ENCODE peak calls at places on chromosome 13, in ten cellular contexts. One of them, this sample, is unnamed.

GRCh38 chr13:49584771-49585182 is 581 bp downstream of the RCBTB1 start:
- DNase-seq in activated T-cell treated with anti-CD3 and anti-CD28 coated beads for 1 hour: no peak
- DNase-seq in hepatic stellate cell: no peak
- DNase-seq in A172: peak; percentile 2
- DNase-seq in H9: no peak
- DNase-seq in AG10803: no peak
- DNase-seq in amniotic stem cell: no peak
- DNase-seq in SW480: peak; percentile 56
- DNase-seq in NCI-H345: peak; percentile 1
- DNase-seq in activated T-helper 1 cell treated with Interleukin-2 at 50 U/mL for 16 hours: no peak
- DNase-seq in this sample: no peak

GRCh38 chr13:84542348-84542747 is 660.1 kb upstream of the SLITRK1 start:
- DNase-seq in NCI-H345: no peak
- DNase-seq in activated T-helper 1 cell treated with Interleukin-2 at 50 U/mL for 16 hours: no peak
- DNase-seq in SW480: no peak
- DNase-seq in amniotic stem cell: no peak
- DNase-seq in activated T-cell treated with anti-CD3 and anti-CD28 coated beads for 1 hour: no peak
- DNase-seq in AG10803: no peak
- DNase-seq in hepatic stellate cell: no peak
- DNase-seq in A172: no peak
- DNase-seq in H9: no peak
- DNase-seq in this sample: no peak

GRCh38 chr13:112069727-112070300 is 2.9 kb downstream of the SOX1 start:
- DNase-seq in H9: no peak
- DNase-seq in activated T-helper 1 cell treated with Interleukin-2 at 50 U/mL for 16 hours: no peak
- DNase-seq in amniotic stem cell: no peak
- DNase-seq in AG10803: no peak
- DNase-seq in NCI-H345: peak; percentile 56
- DNase-seq in SW480: no peak
- DNase-seq in activated T-cell treated with anti-CD3 and anti-CD28 coated beads for 1 hour: no peak
- DNase-seq in A172: no peak
- DNase-seq in hepatic stellate cell: no peak
- DNase-seq in this sample: no peak

GRCh38 chr13:80359459-80360297 is 18.8 kb upstream of the SPRY2 start:
- DNase-seq in activated T-helper 1 cell treated with Interleukin-2 at 50 U/mL for 16 hours: no peak
- DNase-seq in amniotic stem cell: no peak
- DNase-seq in SW480: no peak
- DNase-seq in activated T-cell treated with anti-CD3 and anti-CD28 coated beads for 1 hour: no peak
- DNase-seq in AG10803: no peak
- DNase-seq in H9: peak; percentile 80
- DNase-seq in NCI-H345: peak; percentile 96
- DNase-seq in A172: no peak
- DNase-seq in hepatic stellate cell: no peak
- DNase-seq in this sample: no peak

GRCh38 chr13:92804346-92804745 is 422.3 kb upstream of the GPC6 start:
- DNase-seq in hepatic stellate cell: no peak
- DNase-seq in AG10803: peak; percentile 76
- DNase-seq in activated T-cell treated with anti-CD3 and anti-CD28 coated beads for 1 hour: no peak
- DNase-seq in A172: peak; percentile 77
- DNase-seq in amniotic stem cell: no peak
- DNase-seq in activated T-helper 1 cell treated with Interleukin-2 at 50 U/mL for 16 hours: no peak
- DNase-seq in NCI-H345: no peak
- DNase-seq in H9: no peak
- DNase-seq in SW480: no peak
- DNase-seq in this sample: no peak

GRCh38 chr13:112972867-112973576 is 4.0 kb downstream of the MCF2L start:
- DNase-seq in NCI-H345: peak; percentile 64
- DNase-seq in H9: no peak
- DNase-seq in activated T-cell treated with anti-CD3 and anti-CD28 coated beads for 1 hour: no peak
- DNase-seq in amniotic stem cell: no peak
- DNase-seq in activated T-helper 1 cell treated with Interleukin-2 at 50 U/mL for 16 hours: no peak
- DNase-seq in hepatic stellate cell: no peak
- DNase-seq in SW480: no peak
- DNase-seq in AG10803: no peak
- DNase-seq in A172: no peak
- DNase-seq in this sample: no peak

GRCh38 chr13:110047511-110047910 is 259.4 kb downstream of the COL4A1 start:
- DNase-seq in activated T-helper 1 cell treated with Interleukin-2 at 50 U/mL for 16 hours: no peak
- DNase-seq in NCI-H345: peak; percentile 95
- DNase-seq in H9: no peak
- DNase-seq in A172: no peak
- DNase-seq in AG10803: peak; percentile 22
- DNase-seq in amniotic stem cell: no peak
- DNase-seq in hepatic stellate cell: peak; percentile 43
- DNase-seq in activated T-cell treated with anti-CD3 and anti-CD28 coated beads for 1 hour: no peak
- DNase-seq in SW480: no peak
- DNase-seq in this sample: no peak

GRCh38 chr13:110509971-110510786 is 51.3 kb downstream of the RAB20 start:
- DNase-seq in activated T-helper 1 cell treated with Interleukin-2 at 50 U/mL for 16 hours: no peak
- DNase-seq in amniotic stem cell: no peak
- DNase-seq in SW480: peak; percentile 46
- DNase-seq in NCI-H345: no peak
- DNase-seq in A172: no peak
- DNase-seq in activated T-cell treated with anti-CD3 and anti-CD28 coated beads for 1 hour: no peak
- DNase-seq in AG10803: peak; percentile 22
- DNase-seq in hepatic stellate cell: no peak
- DNase-seq in H9: no peak
- DNase-seq in this sample: no peak

GRCh38 chr13:91647361-91647970 is 249.0 kb downstream of the GPC5 start:
- DNase-seq in H9: peak; percentile 82
- DNase-seq in activated T-helper 1 cell treated with Interleukin-2 at 50 U/mL for 16 hours: no peak
- DNase-seq in hepatic stellate cell: no peak
- DNase-seq in A172: peak; percentile 16
- DNase-seq in NCI-H345: no peak
- DNase-seq in amniotic stem cell: no peak
- DNase-seq in SW480: no peak
- DNase-seq in AG10803: no peak
- DNase-seq in activated T-cell treated with anti-CD3 and anti-CD28 coated beads for 1 hour: no peak
- DNase-seq in this sample: no peak

GRCh38 chr13:112752711-112753541 is 63.1 kb downstream of the ATP11A start:
- DNase-seq in activated T-cell treated with anti-CD3 and anti-CD28 coated beads for 1 hour: no peak
- DNase-seq in H9: no peak
- DNase-seq in activated T-helper 1 cell treated with Interleukin-2 at 50 U/mL for 16 hours: peak; percentile 9
- DNase-seq in SW480: peak; percentile 55
- DNase-seq in NCI-H345: no peak
- DNase-seq in A172: peak; percentile 87
- DNase-seq in amniotic stem cell: no peak
- DNase-seq in AG10803: no peak
- DNase-seq in hepatic stellate cell: no peak
- DNase-seq in this sample: no peak

GRCh38 chr13:110507678-110508381 is 53.7 kb downstream of the RAB20 start:
- DNase-seq in AG10803: no peak
- DNase-seq in NCI-H345: no peak
- DNase-seq in H9: no peak
- DNase-seq in activated T-helper 1 cell treated with Interleukin-2 at 50 U/mL for 16 hours: no peak
- DNase-seq in amniotic stem cell: no peak
- DNase-seq in activated T-cell treated with anti-CD3 and anti-CD28 coated beads for 1 hour: no peak
- DNase-seq in SW480: peak; percentile 96
- DNase-seq in A172: no peak
- DNase-seq in hepatic stellate cell: no peak
- DNase-seq in this sample: no peak

GRCh38 chr13:32164622-32165268 is 133.2 kb downstream of the FRY start:
- DNase-seq in H9: peak; percentile 71
- DNase-seq in amniotic stem cell: peak; percentile 27
- DNase-seq in activated T-helper 1 cell treated with Interleukin-2 at 50 U/mL for 16 hours: no peak
- DNase-seq in NCI-H345: peak; percentile 61
- DNase-seq in SW480: peak; percentile 69
- DNase-seq in activated T-cell treated with anti-CD3 and anti-CD28 coated beads for 1 hour: no peak
- DNase-seq in hepatic stellate cell: peak; percentile 18
- DNase-seq in AG10803: peak; percentile 58
- DNase-seq in A172: peak; percentile 79
- DNase-seq in this sample: peak; percentile 19

GRCh38 chr13:113726961-113727411 is 32.0 kb upstream of the TMEM255B start:
- DNase-seq in A172: peak; percentile 57
- DNase-seq in hepatic stellate cell: no peak
- DNase-seq in H9: no peak
- DNase-seq in activated T-cell treated with anti-CD3 and anti-CD28 coated beads for 1 hour: no peak
- DNase-seq in SW480: no peak
- DNase-seq in AG10803: peak; percentile 30
- DNase-seq in amniotic stem cell: no peak
- DNase-seq in NCI-H345: no peak
- DNase-seq in activated T-helper 1 cell treated with Interleukin-2 at 50 U/mL for 16 hours: no peak
- DNase-seq in this sample: no peak

GRCh38 chr13:39411501-39411900 is 191.5 kb downstream of the LHFPL6 start:
- DNase-seq in hepatic stellate cell: no peak
- DNase-seq in NCI-H345: no peak
- DNase-seq in A172: no peak
- DNase-seq in amniotic stem cell: no peak
- DNase-seq in H9: no peak
- DNase-seq in SW480: no peak
- DNase-seq in AG10803: peak; percentile 23
- DNase-seq in activated T-helper 1 cell treated with Interleukin-2 at 50 U/mL for 16 hours: no peak
- DNase-seq in activated T-cell treated with anti-CD3 and anti-CD28 coated beads for 1 hour: no peak
- DNase-seq in this sample: no peak

GRCh38 chr13:111970501-111971155 is 96.3 kb upstream of the SOX1 start:
- DNase-seq in A172: no peak
- DNase-seq in amniotic stem cell: no peak
- DNase-seq in hepatic stellate cell: no peak
- DNase-seq in activated T-helper 1 cell treated with Interleukin-2 at 50 U/mL for 16 hours: no peak
- DNase-seq in activated T-cell treated with anti-CD3 and anti-CD28 coated beads for 1 hour: no peak
- DNase-seq in AG10803: no peak
- DNase-seq in NCI-H345: peak; percentile 31
- DNase-seq in H9: no peak
- DNase-seq in SW480: peak; percentile 46
- DNase-seq in this sample: no peak

GRCh38 chr13:20815469-20815868 is 41.7 kb upstream of the EEF1AKMT1 start:
- DNase-seq in NCI-H345: no peak
- DNase-seq in AG10803: no peak
- DNase-seq in hepatic stellate cell: no peak
- DNase-seq in A172: peak; percentile 5
- DNase-seq in activated T-helper 1 cell treated with Interleukin-2 at 50 U/mL for 16 hours: no peak
- DNase-seq in SW480: no peak
- DNase-seq in amniotic stem cell: no peak
- DNase-seq in H9: no peak
- DNase-seq in activated T-cell treated with anti-CD3 and anti-CD28 coated beads for 1 hour: no peak
- DNase-seq in this sample: no peak

GRCh38 chr13:84744203-84744602 is 861.9 kb upstream of the SLITRK1 start:
- DNase-seq in hepatic stellate cell: no peak
- DNase-seq in activated T-helper 1 cell treated with Interleukin-2 at 50 U/mL for 16 hours: no peak
- DNase-seq in activated T-cell treated with anti-CD3 and anti-CD28 coated beads for 1 hour: no peak
- DNase-seq in H9: no peak
- DNase-seq in AG10803: no peak
- DNase-seq in A172: no peak
- DNase-seq in amniotic stem cell: no peak
- DNase-seq in SW480: no peak
- DNase-seq in NCI-H345: no peak
- DNase-seq in this sample: no peak

GRCh38 chr13:21608961-21609360 is 5.0 kb upstream of the MICU2 start:
- DNase-seq in H9: no peak
- DNase-seq in AG10803: no peak
- DNase-seq in amniotic stem cell: no peak
- DNase-seq in activated T-cell treated with anti-CD3 and anti-CD28 coated beads for 1 hour: no peak
- DNase-seq in A172: no peak
- DNase-seq in hepatic stellate cell: no peak
- DNase-seq in activated T-helper 1 cell treated with Interleukin-2 at 50 U/mL for 16 hours: no peak
- DNase-seq in NCI-H345: no peak
- DNase-seq in SW480: no peak
- DNase-seq in this sample: no peak

GRCh38 chr13:109821038-109821545 is 34.7 kb upstream of the IRS2 start:
- DNase-seq in AG10803: no peak
- DNase-seq in SW480: no peak
- DNase-seq in activated T-helper 1 cell treated with Interleukin-2 at 50 U/mL for 16 hours: no peak
- DNase-seq in activated T-cell treated with anti-CD3 and anti-CD28 coated beads for 1 hour: no peak
- DNase-seq in A172: no peak
- DNase-seq in hepatic stellate cell: no peak
- DNase-seq in NCI-H345: no peak
- DNase-seq in H9: no peak
- DNase-seq in amniotic stem cell: no peak
- DNase-seq in this sample: no peak

GRCh38 chr13:31421756-31422155 is 222.0 kb downstream of the B3GLCT start:
- DNase-seq in SW480: no peak
- DNase-seq in NCI-H345: no peak
- DNase-seq in hepatic stellate cell: no peak
- DNase-seq in amniotic stem cell: no peak
- DNase-seq in A172: no peak
- DNase-seq in AG10803: no peak
- DNase-seq in activated T-helper 1 cell treated with Interleukin-2 at 50 U/mL for 16 hours: no peak
- DNase-seq in activated T-cell treated with anti-CD3 and anti-CD28 coated beads for 1 hour: no peak
- DNase-seq in H9: no peak
- DNase-seq in this sample: no peak

GRCh38 chr13:29597246-29597645 is 1.8 kb upstream of the SLC7A1 start:
- DNase-seq in hepatic stellate cell: no peak
- DNase-seq in activated T-cell treated with anti-CD3 and anti-CD28 coated beads for 1 hour: no peak
- DNase-seq in A172: no peak
- DNase-seq in NCI-H345: no peak
- DNase-seq in H9: no peak
- DNase-seq in amniotic stem cell: no peak
- DNase-seq in AG10803: no peak
- DNase-seq in SW480: no peak
- DNase-seq in activated T-helper 1 cell treated with Interleukin-2 at 50 U/mL for 16 hours: no peak
- DNase-seq in this sample: no peak

GRCh38 chr13:53382008-53382407 is 353.4 kb downstream of the OLFM4 start:
- DNase-seq in amniotic stem cell: no peak
- DNase-seq in A172: no peak
- DNase-seq in AG10803: no peak
- DNase-seq in SW480: no peak
- DNase-seq in H9: peak; percentile 61
- DNase-seq in hepatic stellate cell: no peak
- DNase-seq in NCI-H345: no peak
- DNase-seq in activated T-helper 1 cell treated with Interleukin-2 at 50 U/mL for 16 hours: no peak
- DNase-seq in activated T-cell treated with anti-CD3 and anti-CD28 coated beads for 1 hour: no peak
- DNase-seq in this sample: no peak

GRCh38 chr13:94765814-94766213 is 53.5 kb upstream of the SOX21 start:
- DNase-seq in activated T-helper 1 cell treated with Interleukin-2 at 50 U/mL for 16 hours: no peak
- DNase-seq in SW480: no peak
- DNase-seq in NCI-H345: no peak
- DNase-seq in amniotic stem cell: no peak
- DNase-seq in AG10803: no peak
- DNase-seq in activated T-cell treated with anti-CD3 and anti-CD28 coated beads for 1 hour: no peak
- DNase-seq in hepatic stellate cell: no peak
- DNase-seq in A172: no peak
- DNase-seq in H9: no peak
- DNase-seq in this sample: no peak

GRCh38 chr13:46086421-46086922 is 18.4 kb downstream of the CPB2 start:
- DNase-seq in AG10803: no peak
- DNase-seq in A172: no peak
- DNase-seq in activated T-cell treated with anti-CD3 and anti-CD28 coated beads for 1 hour: no peak
- DNase-seq in hepatic stellate cell: no peak
- DNase-seq in H9: no peak
- DNase-seq in NCI-H345: no peak
- DNase-seq in activated T-helper 1 cell treated with Interleukin-2 at 50 U/mL for 16 hours: no peak
- DNase-seq in amniotic stem cell: no peak
- DNase-seq in SW480: no peak
- DNase-seq in this sample: no peak

GRCh38 chr13:39385154-39385553 is 217.8 kb downstream of the LHFPL6 start:
- DNase-seq in SW480: no peak
- DNase-seq in amniotic stem cell: no peak
- DNase-seq in AG10803: no peak
- DNase-seq in activated T-helper 1 cell treated with Interleukin-2 at 50 U/mL for 16 hours: no peak
- DNase-seq in activated T-cell treated with anti-CD3 and anti-CD28 coated beads for 1 hour: no peak
- DNase-seq in H9: no peak
- DNase-seq in A172: peak; percentile 32
- DNase-seq in hepatic stellate cell: no peak
- DNase-seq in NCI-H345: no peak
- DNase-seq in this sample: no peak

This sample was measured in activated CD4-positive, alpha-beta memory T cell treated with anti-CD3 and anti-CD28 coated beads, Interleukin-2, amount 10 ng/mL, durations not matched to agents 7 days and 5 days.